ENCODE peak calls at places on chromosomes 2 and 18, in seven cellular contexts. U is cardiac fibroblast; X is HFFc6; T is progenitor cell of endocrine pancreas; D is heart right ventricle; H is CD8-positive, alpha-beta T cell; E is colonic mucosa. R is an unnamed sample.

GRCh38 chr18:61435064-61435652 is 101.9 kb downstream of the CDH20 start:
- DNase-seq in E (no peak), U (peak; percentile 5), X (peak; percentile 13), H (no peak), D (no peak), T (no peak), R (no peak)

GRCh38 chr2:208012449-208012848 is 12.9 kb downstream of the PLEKHM3 start:
- DNase-seq in U (no peak), X (no peak), H (no peak), D (no peak), E (no peak), T (no peak), R (no peak)

GRCh38 chr2:5479265-5479928 is 212.8 kb upstream of the SOX11 start:
- DNase-seq in U (no peak), H (no peak), D (no peak), T (no peak), E (no peak), X (no peak), R (no peak)

GRCh38 chr2:204881519-204882111 is 336.3 kb downstream of the PARD3B start:
- DNase-seq in U (no peak), D (no peak), X (no peak), T (no peak), H (no peak), E (no peak), R (no peak)

GRCh38 chr2:224513991-224514390 is 71.2 kb downstream of the CUL3 start:
- DNase-seq in U (peak; percentile 19), X (no peak), T (no peak), E (no peak), H (no peak), D (no peak), R (no peak)

GRCh38 chr18:42028232-42028832 is 73.3 kb downstream of the PIK3C3 start:
- DNase-seq in U (peak; percentile 56), H (peak; percentile 4), E (peak; percentile 21), X (peak; percentile 32), T (no peak), D (no peak), R (peak; percentile 35)

GRCh38 chr2:106197878-106198277 is 3.8 kb upstream of the UXS1 start:
- DNase-seq in T (no peak), E (no peak), U (peak; percentile 97), X (peak; percentile 85), H (no peak), D (no peak), R (no peak)

GRCh38 chr18:62128157-62128556 is 58.7 kb downstream of the PIGN start:
- DNase-seq in X (peak; percentile 62), D (no peak), E (no peak), H (no peak), T (no peak), U (peak; percentile 27), R (no peak)

GRCh38 chr2:65397122-65397521 is 35.3 kb downstream of the SPRED2 start:
- DNase-seq in E (no peak), X (no peak), D (no peak), U (peak; percentile 39), H (no peak), T (no peak), R (no peak)

GRCh38 chr2:235605306-235605998 is 111.6 kb downstream of the AGAP1 start:
- DNase-seq in D (peak; percentile 76), T (no peak), H (no peak), E (peak; percentile 38), U (peak; percentile 98), X (peak; percentile 96), R (no peak)

GRCh38 chr18:79774111-79774510 is 23.6 kb upstream of the KCNG2 start:
- DNase-seq in T (no peak), U (no peak), E (no peak), X (no peak), H (no peak), D (no peak), R (no peak)

GRCh38 chr18:33440384-33441043 is at the start of gene CCDC178:
- DNase-seq in T (peak; percentile 64), H (no peak), U (peak; percentile 12), E (no peak), D (peak; percentile 16), X (no peak), R (peak; percentile 8)

GRCh38 chr2:48085888-48086287 is 179.6 kb upstream of the FBXO11 start:
- DNase-seq in X (no peak), T (no peak), U (no peak), E (no peak), D (no peak), H (no peak), R (no peak)

GRCh38 chr2:47048801-47049480 is 106.2 kb downstream of the STPG4 start:
- DNase-seq in T (no peak), E (no peak), D (peak; percentile 19), H (no peak), U (no peak), X (no peak), R (no peak)

GRCh38 chr2:3587432-3587831 is 7.5 kb upstream of the COLEC11 start:
- DNase-seq in D (no peak), X (no peak), U (peak; percentile 61), T (no peak), H (no peak), E (no peak), R (no peak)

GRCh38 chr2:113692698-113693428 is 63.6 kb downstream of the SLC35F5 start:
- DNase-seq in E (no peak), T (no peak), X (no peak), U (no peak), H (no peak), D (no peak), R (peak; percentile 57)

GRCh38 chr2:229612395-229612971 is 101.9 kb downstream of the DNER start:
- DNase-seq in D (no peak), T (no peak), U (no peak), X (no peak), E (no peak), H (no peak), R (no peak)

GRCh38 chr2:221102896-221103688 is 469.0 kb downstream of the EPHA4 start:
- DNase-seq in X (no peak), T (no peak), H (no peak), U (no peak), D (no peak), E (no peak), R (no peak)

GRCh38 chr2:26469092-26469710 is 8.7 kb downstream of the OTOF start:
- DNase-seq in T (no peak), U (peak; percentile 58), H (peak; percentile 9), D (no peak), X (peak; percentile 43), E (peak; percentile 76), R (peak; percentile 75)

GRCh38 chr2:232592687-232593407 is 40.6 kb upstream of the EFHD1 start:
- DNase-seq in E (peak; percentile 78), H (no peak), U (peak; percentile 73), T (no peak), X (peak; percentile 96), D (no peak), R (no peak)

GRCh38 chr2:232597362-232598079 is 35.9 kb upstream of the EFHD1 start:
- DNase-seq in U (no peak), T (no peak), D (no peak), H (no peak), E (no peak), X (no peak), R (no peak)

GRCh38 chr2:232588680-232589585 is 38.4 kb downstream of the EIF4E2 start:
- DNase-seq in X (peak; percentile 35), E (peak; percentile 84), D (no peak), H (no peak), T (no peak), U (peak; percentile 87), R (no peak)

GRCh38 chr2:232598293-232598692 is 35.1 kb upstream of the EFHD1 start:
- DNase-seq in D (no peak), T (no peak), H (no peak), X (no peak), U (no peak), E (no peak), R (no peak)

DNA sequence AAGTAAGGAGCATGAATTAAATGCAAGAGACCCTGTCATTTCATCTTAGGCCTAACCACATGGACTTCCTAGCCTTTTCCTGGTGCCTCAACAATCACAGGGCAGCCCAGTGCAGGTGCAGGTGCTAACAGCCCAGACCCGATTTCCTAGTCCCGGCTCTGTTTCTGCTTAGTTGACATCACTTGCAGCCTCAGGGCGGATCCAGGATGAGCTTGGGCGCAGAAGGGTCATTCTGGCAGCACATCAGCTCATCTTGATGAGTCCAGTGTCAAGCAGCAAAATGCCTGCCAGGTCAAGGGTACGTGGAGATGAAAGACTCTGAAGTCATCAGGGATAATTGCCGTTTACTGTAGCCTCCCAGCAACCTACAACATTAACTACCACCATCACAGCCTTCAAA is 39.5 kb upstream of the EFHD1 start:
- DNase-seq in D (no peak), E (no peak), T (no peak), X (no peak), U (no peak), H (no peak), R (no peak)
- TF ChIP-seq CTCF in D (no peak), E (no peak), T (no peak), X (no peak), U (no peak), H (no peak), R (no peak)

DNA sequence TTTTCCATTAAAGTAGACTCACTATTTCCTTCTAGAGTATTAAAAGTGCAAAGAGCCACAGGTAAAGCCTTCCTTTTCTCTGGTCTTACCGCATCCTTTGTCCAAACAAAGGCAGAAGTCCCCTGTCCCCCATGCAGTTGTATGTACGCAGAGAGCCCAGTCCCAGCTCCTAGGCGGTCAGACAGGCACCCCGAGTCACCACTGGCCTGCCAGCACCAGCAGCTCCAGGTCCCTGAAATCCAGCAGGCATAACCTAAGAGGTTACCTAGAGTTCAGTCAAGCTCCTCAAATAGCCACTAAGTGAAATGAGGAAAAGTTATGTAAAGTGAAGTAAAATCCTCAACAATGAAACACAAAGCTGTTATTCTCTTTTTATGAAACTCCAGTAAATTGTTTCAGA is 60.4 kb upstream of the TWIST2 start:
- DNase-seq in D (no peak), X (peak; percentile 49), U (no peak), H (no peak), T (no peak), E (no peak), R (no peak)
- TF ChIP-seq CTCF in D (no peak), X (no peak), U (no peak), H (no peak), T (no peak), E (no peak), R (no peak)

DNA sequence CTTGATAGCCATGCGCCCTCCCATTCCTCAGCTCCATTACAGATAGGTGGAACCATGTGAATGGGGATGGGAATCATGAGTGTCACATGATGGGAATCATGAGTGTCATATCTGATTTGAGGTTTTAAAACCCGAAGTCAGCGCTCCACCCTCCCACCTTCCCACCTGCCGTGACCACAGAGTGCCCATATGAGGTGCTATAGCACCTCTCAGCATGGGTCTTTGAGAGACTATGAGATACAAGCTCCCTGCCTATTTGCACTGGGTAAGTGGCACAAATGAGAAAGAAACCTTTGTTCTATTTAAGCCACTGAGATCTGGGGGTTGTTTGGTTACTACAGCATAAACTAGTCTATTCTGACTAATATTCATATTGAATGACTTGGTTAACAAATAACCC is 78.5 kb upstream of the PTPRM start:
- DNase-seq in X (no peak), D (no peak), T (no peak), H (no peak), E (no peak), U (no peak), R (no peak)
- TF ChIP-seq CTCF in X (no peak), D (no peak), T (peak; percentile 18), H (no peak), E (no peak), U (no peak), R (no peak)

DNA sequence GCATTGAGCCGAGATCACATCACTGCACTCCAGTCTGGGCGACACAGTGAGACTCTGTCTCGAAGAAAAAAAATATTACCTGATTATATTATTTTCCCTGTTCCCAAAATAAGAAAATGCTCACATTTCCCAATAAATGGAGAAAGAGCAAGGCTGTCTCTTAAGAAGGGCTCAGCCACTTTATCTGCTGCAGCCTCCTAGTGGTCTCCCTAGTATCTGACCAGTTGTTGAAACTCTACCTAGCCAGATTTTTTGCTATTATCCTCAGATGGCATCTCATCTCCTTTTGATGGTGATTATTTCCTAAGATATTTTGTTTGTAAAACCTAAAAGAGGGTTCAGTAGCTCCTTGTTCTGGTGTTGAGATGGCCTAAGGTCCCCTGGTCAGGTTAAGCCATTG is 114.3 kb downstream of the TPGS2 start:
- DNase-seq in T (no peak), H (no peak), X (no peak), D (no peak), U (no peak), E (no peak), R (no peak)
- TF ChIP-seq CTCF in T (no peak), H (no peak), X (peak; percentile 50), D (no peak), U (peak; percentile 7), E (no peak), R (no peak)